ENCODE peak calls at places on chromosomes 16 and 17, in eight cellular contexts. Q is SK-N-SH; E is astrocyte of the spinal cord; M is CD8-positive, alpha-beta T cell; X is RWPE1; Y is vagina; T is tibial nerve; W is AG10803. Z is an unnamed sample.

GRCh38 chr17:3635474-3636153 is 436 bp downstream of the SHPK start:
- DNase-seq in Q (peak; percentile 41), E (no peak), M (no peak), X (peak; percentile 24), Y (no peak), T (no peak), W (no peak), Z (no peak)

GRCh38 chr17:47871048-47871447 is 20.1 kb upstream of the SP6 start:
- DNase-seq in Q (no peak), E (no peak), M (no peak), X (no peak), Y (no peak), T (no peak), W (no peak), Z (no peak)

GRCh38 chr17:62921837-62922236 is 44.2 kb upstream of the TANC2 start:
- DNase-seq in Q (no peak), E (no peak), M (no peak), X (no peak), Y (no peak), T (no peak), W (no peak), Z (no peak)

GRCh38 chr17:35062284-35062683 is 1.2 kb downstream of the RFFL start:
- DNase-seq in Q (no peak), E (no peak), M (no peak), X (no peak), Y (no peak), T (no peak), W (no peak), Z (no peak)

GRCh38 chr17:9291912-9292562 is 270.7 kb downstream of the NTN1 start:
- DNase-seq in Q (peak; percentile 67), E (peak; percentile 8), M (no peak), X (peak; percentile 34), Y (no peak), T (peak; percentile 32), W (peak; percentile 31), Z (peak; percentile 40)

GRCh38 chr17:45200701-45201100 is 21.0 kb upstream of the FMNL1 start:
- DNase-seq in Q (no peak), E (no peak), M (no peak), X (no peak), Y (no peak), T (peak; percentile 68), W (peak; percentile 20), Z (peak; percentile 26)

GRCh38 chr17:67696853-67697505 is 20.8 kb upstream of the NOL11 start:
- DNase-seq in Q (no peak), E (no peak), M (no peak), X (no peak), Y (no peak), T (no peak), W (no peak), Z (no peak)

GRCh38 chr17:45982791-45983613 is 16.0 kb upstream of the STH start:
- DNase-seq in Q (no peak), E (no peak), M (no peak), X (no peak), Y (no peak), T (no peak), W (no peak), Z (no peak)

GRCh38 chr17:27915715-27916114 is 22.6 kb upstream of the LYRM9 start:
- DNase-seq in Q (no peak), E (no peak), M (no peak), X (no peak), Y (no peak), T (no peak), W (no peak), Z (no peak)

GRCh38 chr17:45877467-45877866 is 16.9 kb upstream of the MAPT start:
- DNase-seq in Q (no peak), E (no peak), M (no peak), X (no peak), Y (no peak), T (no peak), W (no peak), Z (no peak)

GRCh38 chr17:78789663-78790181 is 7.6 kb upstream of the CYTH1 start:
- DNase-seq in Q (peak; percentile 46), E (peak; percentile 82), M (peak; percentile 50), X (no peak), Y (no peak), T (peak; percentile 68), W (peak; percentile 88), Z (no peak)

GRCh38 chr16:62876133-62876532 is 839.9 kb upstream of the CDH8 start:
- DNase-seq in Q (no peak), E (no peak), M (no peak), X (no peak), Y (no peak), T (no peak), W (no peak), Z (no peak)

GRCh38 chr16:62872339-62872738 is 836.1 kb upstream of the CDH8 start:
- DNase-seq in Q (peak; percentile 7), E (no peak), M (no peak), X (no peak), Y (no peak), T (no peak), W (no peak), Z (no peak)

GRCh38 chr16:62869837-62870236 is 833.6 kb upstream of the CDH8 start:
- DNase-seq in Q (no peak), E (no peak), M (no peak), X (no peak), Y (no peak), T (no peak), W (no peak), Z (no peak)

DNA sequence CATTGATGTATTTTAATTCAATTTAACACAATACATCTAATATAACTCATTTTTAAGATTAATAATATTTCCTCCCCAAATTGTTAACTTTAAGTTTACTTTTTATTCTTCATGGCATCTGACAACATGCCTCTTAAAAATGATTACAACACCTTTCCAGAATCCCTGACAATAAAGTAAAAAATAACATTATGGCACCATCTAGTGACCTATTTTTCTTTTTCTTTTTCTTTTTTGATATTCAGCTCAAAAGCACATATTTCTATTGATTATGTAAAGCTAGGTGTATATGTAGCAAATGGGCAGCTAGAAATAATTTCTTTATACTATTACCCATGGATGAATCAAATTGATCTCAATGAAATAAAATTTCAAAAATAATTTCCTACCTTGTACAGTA is 834.3 kb upstream of the CDH8 start:
- DNase-seq in Q (no peak), E (no peak), M (no peak), X (no peak), Y (no peak), T (no peak), W (no peak), Z (peak; percentile 2)
- TF ChIP-seq CTCF in Q (no peak), E (no peak), M (no peak), X (no peak), Y (no peak), T (no peak), W (no peak), Z (no peak)

DNA sequence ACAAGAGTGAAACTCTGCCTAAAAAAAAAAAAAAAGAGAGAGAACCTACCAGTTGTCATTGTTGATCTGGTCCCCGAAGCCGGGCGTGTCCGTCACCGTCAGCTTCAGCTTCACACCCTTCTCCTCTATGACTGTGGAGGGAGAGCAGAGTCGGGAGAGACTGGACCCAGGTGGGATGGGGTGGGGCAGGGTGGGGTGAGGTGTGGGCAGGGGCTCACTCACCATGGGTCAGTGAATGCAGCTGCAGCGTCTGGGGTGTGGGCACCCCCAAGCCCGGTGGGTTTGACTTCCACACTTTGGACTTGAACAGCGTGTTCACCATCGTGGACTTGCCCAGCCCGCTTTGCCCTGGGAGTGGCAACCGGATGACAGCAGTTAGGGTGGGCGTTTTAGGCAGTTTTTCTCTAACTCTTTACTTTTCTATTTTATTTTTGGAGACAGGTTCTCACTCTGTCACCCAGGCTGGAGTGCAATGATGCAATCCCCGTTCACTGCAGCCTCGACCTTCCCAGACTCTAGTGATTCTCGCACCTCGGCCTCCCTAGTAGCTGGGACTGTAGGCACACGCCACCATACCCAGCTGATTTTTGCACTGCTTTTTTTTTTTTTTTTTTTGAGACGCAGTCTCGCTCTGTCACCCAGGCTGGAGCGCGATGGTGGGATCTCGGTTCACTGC is 2.2 kb downstream of the SEPTIN12 start:
- DNase-seq in Q (no peak), E (no peak), M (no peak), X (no peak), Y (no peak), T (no peak), W (no peak), Z (no peak)
- TF ChIP-seq CTCF in Q (no peak), E (no peak), M (no peak), X (no peak), Y (no peak), T (no peak), W (no peak), Z (no peak)

GRCh38 chr17:44008205-44008909 is 3.9 kb downstream of the NAGS start:
- DNase-seq in Q (no peak), E (no peak), M (no peak), X (no peak), Y (no peak), T (no peak), W (no peak), Z (no peak)
- TF ChIP-seq CTCF in Q (no peak), E (no peak), M (no peak), X (no peak), Y (no peak), T (no peak), W (no peak), Z (no peak)

GRCh38 chr16:88962478-88963152 is 14.4 kb downstream of the CBFA2T3 start:
- DNase-seq in Q (no peak), E (no peak), M (no peak), X (no peak), Y (no peak), T (no peak), W (no peak), Z (no peak)

GRCh38 chr16:88957887-88958577 is 19.0 kb downstream of the CBFA2T3 start:
- DNase-seq in Q (no peak), E (no peak), M (no peak), X (no peak), Y (no peak), T (no peak), W (no peak), Z (no peak)

GRCh38 chr16:88959022-88959421 is 18.0 kb downstream of the CBFA2T3 start:
- DNase-seq in Q (no peak), E (no peak), M (no peak), X (no peak), Y (no peak), T (no peak), W (no peak), Z (no peak)

GRCh38 chr16:88961031-88961430 is 16.0 kb downstream of the CBFA2T3 start:
- DNase-seq in Q (no peak), E (no peak), M (no peak), X (no peak), Y (no peak), T (no peak), W (no peak), Z (no peak)

GRCh38 chr16:88960516-88960915 is 16.5 kb downstream of the CBFA2T3 start:
- DNase-seq in Q (no peak), E (no peak), M (no peak), X (no peak), Y (no peak), T (no peak), W (no peak), Z (no peak)
- TF ChIP-seq CTCF in Q (no peak), E (no peak), M (no peak), X (no peak), Y (no peak), T (no peak), W (no peak), Z (no peak)